ENCODE peak calls at places on chromosome 1, in four cellular contexts. K is right lobe of liver; L is CD4-positive, alpha-beta T cell; B is pons. T is an unnamed sample.

GRCh38 chr1:32703479-32704291 is 1.1 kb upstream of the SYNC start:
- DNase-seq in K (peak), L (no peak), B (no peak), T (no peak)

GRCh38 chr1:2981981-2982614 is 39.2 kb upstream of the ACTRT2 start:
- DNase-seq in K (no peak), L (no peak), B (no peak), T (no peak)

GRCh38 chr1:245599413-245600174 is 444.8 kb downstream of the KIF26B start:
- DNase-seq in K (no peak), L (no peak), B (no peak), T (no peak)

GRCh38 chr1:199123615-199124014 is 484.8 kb downstream of the PTPRC start:
- DNase-seq in K (no peak), L (no peak), B (no peak), T (no peak)

GRCh38 chr1:215423288-215423687 is 143.8 kb upstream of the KCTD3 start:
- DNase-seq in K (no peak), L (no peak), B (no peak), T (no peak)

GRCh38 chr1:76901158-76901767 is 34.0 kb downstream of the ST6GALNAC5 start:
- DNase-seq in K (no peak), L (peak), B (no peak), T (peak)

GRCh38 chr1:9253706-9254105 is 19.1 kb downstream of the H6PD start:
- DNase-seq in K (no peak), L (no peak), B (no peak), T (no peak)

GRCh38 chr1:172745014-172745413 is 86.1 kb downstream of the FASLG start:
- DNase-seq in K (no peak), L (no peak), B (peak), T (peak)

GRCh38 chr1:95701450-95702173 is 467.6 kb downstream of the RWDD3 start:
- DNase-seq in K (no peak), L (no peak), B (no peak), T (no peak)

GRCh38 chr1:19577001-19577400 is 67.1 kb upstream of the NBL1 start:
- DNase-seq in K (no peak), L (no peak), B (no peak), T (no peak)

GRCh38 chr1:213987876-213988638 is at the start of gene PROX1:
- DNase-seq in K (peak), L (peak), B (peak), T (peak)

GRCh38 chr1:40711465-40712404 is 20.2 kb downstream of the NFYC start:
- DNase-seq in K (no peak), L (no peak), B (no peak), T (peak)

GRCh38 chr1:32464191-32464715 is 619 bp upstream of the ZBTB8B start:
- DNase-seq in K (no peak), L (no peak), B (no peak), T (peak)

GRCh38 chr1:81424056-81424455 is 376.7 kb upstream of the ADGRL2 start:
- DNase-seq in K (no peak), L (no peak), B (no peak), T (no peak)

GRCh38 chr1:167344112-167344511 is 123.4 kb downstream of the POU2F1 start:
- DNase-seq in K (no peak), L (no peak), B (no peak), T (no peak)

GRCh38 chr1:31926252-31926651 is 11.9 kb downstream of the PTP4A2 start:
- DNase-seq in K (no peak), L (no peak), B (no peak), T (no peak)

GRCh38 chr1:155962599-155963211 is 15.6 kb downstream of the ARHGEF2 start:
- DNase-seq in K (no peak), L (no peak), B (no peak), T (no peak)

GRCh38 chr1:232965912-232966217 is 15.5 kb downstream of the NTPCR start:
- DNase-seq in K (no peak), L (no peak), B (no peak), T (no peak)

GRCh38 chr1:11320153-11320936 is 47.3 kb downstream of the UBIAD1 start:
- DNase-seq in K (no peak), L (peak), B (no peak), T (peak)